ENCODE peak calls at places on chromosomes 2 and 18, in six cellular contexts. E is BJ, Z is lower lobe of right lung, T is cardiac muscle cell, Y is testis, M is brain microvascular endothelial cell. K is an unnamed sample.

GRCh38 chr2:240168041-240168440 is 27.6 kb upstream of the OTOS start:
- DNase-seq in E (no peak), Z (peak; percentile 28), T (no peak), Y (no peak), M (no peak), K (no peak)

GRCh38 chr2:219073413-219074129 is 12.8 kb upstream of the IHH start:
- DNase-seq in E (no peak), Z (no peak), T (peak; percentile 84), Y (peak; percentile 51), M (peak; percentile 60), K (peak; percentile 78)

GRCh38 chr18:78407456-78407823 is 572.2 kb upstream of the SALL3 start:
- DNase-seq in E (no peak), Z (no peak), T (no peak), Y (no peak), M (no peak), K (no peak)

GRCh38 chr2:221896505-221897151 is 324.5 kb upstream of the EPHA4 start:
- DNase-seq in E (no peak), Z (no peak), T (no peak), Y (peak; percentile 60), M (no peak), K (no peak)

GRCh38 chr2:160372585-160372984 is 121.0 kb downstream of the RBMS1 start:
- DNase-seq in E (no peak), Z (no peak), T (peak; percentile 90), Y (no peak), M (no peak), K (no peak)

GRCh38 chr2:225002656-225003045 is 39.6 kb downstream of the DOCK10 start:
- DNase-seq in E (no peak), Z (no peak), T (no peak), Y (no peak), M (no peak), K (no peak)

GRCh38 chr2:51813245-51813644 is 781.3 kb upstream of the NRXN1 start:
- DNase-seq in E (no peak), Z (no peak), T (peak; percentile 50), Y (no peak), M (no peak), K (no peak)

GRCh38 chr18:24630346-24630880 is 170.0 kb downstream of the HRH4 start:
- DNase-seq in E (no peak), Z (no peak), T (no peak), Y (no peak), M (no peak), K (no peak)

GRCh38 chr2:232890896-232891601 is 21.0 kb downstream of the SNORC start:
- DNase-seq in E (no peak), Z (peak; percentile 65), T (peak; percentile 13), Y (peak; percentile 82), M (no peak), K (no peak)

GRCh38 chr18:54517521-54517920 is 73.5 kb upstream of the DYNAP start:
- DNase-seq in E (no peak), Z (no peak), T (no peak), Y (no peak), M (no peak), K (no peak)

GRCh38 chr18:43719264-43719795 is 442.0 kb upstream of the SYT4 start:
- DNase-seq in E (no peak), Z (no peak), T (no peak), Y (no peak), M (no peak), K (peak; percentile 55)

GRCh38 chr2:140761807-140762206 is 1369.0 kb downstream of the LRP1B start:
- DNase-seq in E (no peak), Z (no peak), T (no peak), Y (no peak), M (no peak), K (no peak)

GRCh38 chr18:48024009-48024512 is 93.6 kb upstream of the SMAD2 start:
- DNase-seq in E (no peak), Z (peak; percentile 26), T (no peak), Y (no peak), M (no peak), K (no peak)

GRCh38 chr2:13193075-13193474 is 476.3 kb downstream of the TRIB2 start:
- DNase-seq in E (no peak), Z (no peak), T (no peak), Y (peak; percentile 79), M (peak; percentile 74), K (no peak)

GRCh38 chr2:118032169-118033013 is 18.5 kb upstream of the CCDC93 start:
- DNase-seq in E (no peak), Z (no peak), T (peak; percentile 46), Y (peak; percentile 65), M (peak; percentile 43), K (no peak)

GRCh38 chr18:44893045-44893706 is 212.5 kb downstream of the SETBP1 start:
- DNase-seq in E (no peak), Z (no peak), T (no peak), Y (no peak), M (no peak), K (no peak)

GRCh38 chr2:23801396-23801795 is 125.5 kb downstream of the ATAD2B start:
- DNase-seq in E (peak; percentile 28), Z (no peak), T (peak; percentile 79), Y (no peak), M (no peak), K (no peak)

GRCh38 chr2:12389354-12390045 is 327.2 kb upstream of the TRIB2 start:
- DNase-seq in E (no peak), Z (no peak), T (peak; percentile 22), Y (no peak), M (no peak), K (no peak)

GRCh38 chr2:98470851-98471255 is 26.2 kb downstream of the INPP4A start:
- DNase-seq in E (no peak), Z (no peak), T (no peak), Y (no peak), M (no peak), K (no peak)

GRCh38 chr2:95354925-95355324 is 47.6 kb upstream of the FAHD2A start:
- DNase-seq in E (no peak), Z (no peak), T (no peak), Y (no peak), M (no peak), K (no peak)

GRCh38 chr2:95359035-95359434 is 43.5 kb upstream of the FAHD2A start:
- DNase-seq in E (peak; percentile 33), Z (no peak), T (peak; percentile 66), Y (no peak), M (peak; percentile 58), K (no peak)

GRCh38 chr2:95356821-95357700 is 45.4 kb upstream of the FAHD2A start:
- DNase-seq in E (no peak), Z (no peak), T (no peak), Y (no peak), M (no peak), K (no peak)

GRCh38 chr2:95359501-95359930 is 43.0 kb upstream of the FAHD2A start:
- DNase-seq in E (no peak), Z (no peak), T (no peak), Y (no peak), M (no peak), K (no peak)

GRCh38 chr2:95357717-95358280 is 44.7 kb upstream of the FAHD2A start:
- DNase-seq in E (no peak), Z (no peak), T (no peak), Y (no peak), M (no peak), K (no peak)
- H3K27me3 ChIP-seq in E (no peaks in the 10 kb centered on the region), Z (no peaks in the 10 kb centered on the region), T (no peaks in the 10 kb centered on the region), Y (no peaks in the 10 kb centered on the region), M (no peaks in the 10 kb centered on the region), K (no peaks in the 10 kb centered on the region)

DNA sequence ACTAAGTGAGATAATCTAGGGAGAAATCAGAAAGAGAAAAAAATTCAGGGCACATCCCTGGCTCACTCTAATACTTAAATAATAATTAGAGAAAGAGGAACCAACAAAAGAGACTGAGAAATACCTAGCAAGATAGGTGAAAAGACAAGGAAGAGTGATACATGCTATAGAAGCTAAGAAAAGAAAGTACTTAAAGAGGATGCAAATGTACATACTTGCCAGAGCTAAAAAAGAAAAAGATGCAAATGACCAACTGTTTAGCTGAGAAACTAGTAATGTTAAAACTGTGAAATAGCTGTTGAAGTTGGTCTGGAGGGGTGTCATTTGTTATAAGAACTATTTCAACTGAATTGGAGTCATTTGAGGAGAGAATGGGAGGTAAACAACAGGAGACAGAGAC is 412.2 kb downstream of the SPAG16 start:
- DNase-seq in E (no peak), Z (no peak), T (no peak), Y (no peak), M (no peak), K (no peak)
- H3K4me3 ChIP-seq in E (no peak overlapping the region), Z (no peak overlapping the region), T (no peak overlapping the region), Y (no peak overlapping the region), M (no peak overlapping the region), K (no peak overlapping the region)

GRCh38 chr2:231002641-231003040 is 6.7 kb downstream of the SPATA3 start:
- DNase-seq in E (no peak), Z (no peak), T (no peak), Y (no peak), M (no peak), K (no peak)

GRCh38 chr2:231000211-231000904 is 4.4 kb downstream of the SPATA3 start:
- DNase-seq in E (no peak), Z (no peak), T (no peak), Y (peak; percentile 43), M (no peak), K (no peak)

GRCh38 chr2:231001921-231002320 is 6.0 kb downstream of the SPATA3 start:
- DNase-seq in E (no peak), Z (no peak), T (no peak), Y (no peak), M (no peak), K (no peak)

GRCh38 chr2:231001036-231001435 is 5.1 kb downstream of the SPATA3 start:
- DNase-seq in E (no peak), Z (no peak), T (no peak), Y (no peak), M (no peak), K (no peak)

GRCh38 chr2:231003186-231003585 is 7.3 kb downstream of the SPATA3 start:
- DNase-seq in E (no peak), Z (no peak), T (no peak), Y (no peak), M (no peak), K (no peak)
- H3K27me3 ChIP-seq in E (peaks cover 6% of the 10 kb centered on the region), Z (peaks cover 15% of the 10 kb centered on the region), T (peaks cover 23% of the 10 kb centered on the region), Y (no peaks in the 10 kb centered on the region), M (peaks cover 12% of the 10 kb centered on the region), K (no peaks in the 10 kb centered on the region)

GRCh38 chr18:74063552-74063951 is 84.1 kb downstream of the FBXO15 start:
- DNase-seq in E (no peak), Z (no peak), T (no peak), Y (no peak), M (no peak), K (no peak)

GRCh38 chr18:74065366-74065765 is 82.3 kb downstream of the FBXO15 start:
- DNase-seq in E (no peak), Z (no peak), T (no peak), Y (no peak), M (no peak), K (no peak)

GRCh38 chr18:74063023-74063422 is 84.6 kb downstream of the FBXO15 start:
- DNase-seq in E (no peak), Z (no peak), T (no peak), Y (no peak), M (no peak), K (no peak)

GRCh38 chr18:74064510-74064909 is 83.1 kb downstream of the FBXO15 start:
- DNase-seq in E (no peak), Z (no peak), T (no peak), Y (no peak), M (no peak), K (no peak)

DNA sequence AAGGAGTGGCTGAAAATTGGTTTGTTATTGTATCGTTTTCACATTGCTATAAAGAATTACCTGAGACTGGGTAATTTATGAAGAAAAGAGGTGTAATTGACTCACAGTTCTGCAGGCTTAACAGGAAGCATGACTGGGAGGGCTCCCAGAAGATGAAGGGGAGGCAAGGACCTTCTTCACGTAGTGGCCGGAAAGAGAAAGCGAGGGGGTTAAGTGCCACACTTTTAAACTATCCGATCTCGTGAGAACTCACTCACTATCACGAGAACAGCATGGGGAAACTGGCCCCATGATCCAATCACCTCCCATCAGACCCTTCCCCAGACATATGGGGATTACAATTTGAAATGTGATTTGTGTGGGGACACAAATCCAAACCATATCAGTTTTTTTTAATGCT is 81.6 kb downstream of the FBXO15 start:
- DNase-seq in E (no peak), Z (no peak), T (no peak), Y (no peak), M (no peak), K (no peak)
- H3K4me3 ChIP-seq in E (no peak overlapping the region), Z (no peak overlapping the region), T (no peak overlapping the region), Y (no peak overlapping the region), M (no peak overlapping the region), K (no peak overlapping the region)